ENCODE peak calls at places on chromosomes 16 and 17, in seven cellular contexts. A is midbrain; X is endothelial cell; U is cardiac septum; C is stimulated activated CD4-positive, alpha-beta T cell treated with anti-CD3 and anti-CD28 coated beads, TNF-alpha, amount 100 ng/mL, for 1 hour; E is HCEC 1CT; S is renal cortical epithelial cell. N is an unnamed sample.

GRCh38 chr17:40915199-40915661 is 22.2 kb downstream of the KRT23 start:
- DNase-seq in E (peak), C (no peak), U (no peak), S (peak), X (no peak), A (no peak), N (no peak)

GRCh38 chr16:67940436-67941089 is 3.4 kb downstream of the LCAT start:
- DNase-seq in S (no peak), C (no peak), E (no peak), X (no peak), U (no peak), A (no peak), N (no peak)

GRCh38 chr17:57445051-57445450 is 188.7 kb downstream of the MSI2 start:
- DNase-seq in U (no peak), C (no peak), X (no peak), E (no peak), A (no peak), S (no peak), N (no peak)

GRCh38 chr16:48622456-48623303 is 12.7 kb upstream of the N4BP1 start:
- DNase-seq in A (no peak), C (no peak), X (no peak), E (no peak), U (no peak), S (no peak), N (no peak)

GRCh38 chr17:58186591-58186990 is 5.9 kb upstream of the EPX start:
- DNase-seq in X (no peak), U (no peak), S (no peak), A (no peak), E (no peak), C (no peak), N (no peak)

GRCh38 chr17:81418710-81419332 is 23.6 kb downstream of the BAHCC1 start:
- DNase-seq in X (no peak), C (no peak), S (peak), U (no peak), A (no peak), E (no peak), N (no peak)

GRCh38 chr17:82213251-82214011 is 789 bp upstream of the CCDC57 start:
- DNase-seq in E (peak), A (peak), U (no peak), C (no peak), S (peak), X (no peak), N (no peak)

GRCh38 chr17:76199466-76199865 is 40.8 kb downstream of the RNF157 start:
- DNase-seq in A (no peak), U (no peak), S (no peak), E (no peak), X (no peak), C (peak), N (no peak)

GRCh38 chr16:12229759-12230594 is 253.4 kb downstream of the SNX29 start:
- DNase-seq in C (no peak), U (no peak), X (no peak), A (no peak), E (peak), S (no peak), N (peak)

GRCh38 chr16:47511882-47512281 is 50.8 kb downstream of the PHKB start:
- DNase-seq in C (no peak), S (no peak), U (no peak), E (no peak), X (no peak), A (no peak), N (no peak)

GRCh38 chr16:30941600-30942420 is 7.1 kb upstream of the ORAI3 start:
- DNase-seq in C (no peak), U (peak), E (peak), A (peak), S (peak), X (peak), N (peak)

GRCh38 chr16:31700530-31701388 is 172.8 kb upstream of the ZNF267 start:
- DNase-seq in E (peak), S (peak), U (peak), X (peak), C (peak), A (peak), N (no peak)

GRCh38 chr17:40307691-40308289 is 1.2 kb upstream of the RARA start:
- DNase-seq in E (no peak), S (no peak), A (no peak), X (no peak), C (no peak), U (peak), N (no peak)

GRCh38 chr17:75036643-75037268 is 10.0 kb downstream of the ATP5PD start:
- DNase-seq in X (no peak), S (no peak), E (peak), C (peak), A (peak), U (peak), N (peak)

GRCh38 chr16:85227262-85227923 is 115.1 kb upstream of the CIBAR2 start:
- DNase-seq in U (no peak), C (no peak), S (peak), A (no peak), X (no peak), E (no peak), N (no peak)

GRCh38 chr17:48995332-48995870 is 1.8 kb upstream of the IGF2BP1 start:
- DNase-seq in C (no peak), S (no peak), U (no peak), E (no peak), X (peak), A (no peak), N (no peak)

GRCh38 chr16:85400305-85401205 is 212.6 kb upstream of the GSE1 start:
- DNase-seq in U (peak), C (no peak), E (no peak), X (no peak), A (no peak), S (no peak), N (no peak)

GRCh38 chr17:37417852-37418251 is 11.2 kb downstream of the TADA2A start:
- DNase-seq in S (peak), A (no peak), C (no peak), E (peak), U (no peak), X (no peak), N (no peak)

GRCh38 chr17:40352779-40353394 is 11.7 kb downstream of the GJD3 start:
- DNase-seq in X (no peak), E (no peak), S (no peak), C (no peak), A (no peak), U (no peak), N (no peak)

GRCh38 chr17:58317421-58318064 is 11.1 kb downstream of the TSPOAP1 start:
- DNase-seq in E (peak), C (peak), U (peak), X (peak), A (no peak), S (peak), N (peak)

GRCh38 chr17:77802811-77803220 is 155.7 kb upstream of the TNRC6C start:
- DNase-seq in U (peak), A (peak), E (no peak), X (peak), C (no peak), S (peak), N (no peak)

GRCh38 chr17:78617371-78618061 is 40.3 kb upstream of the DNAH17 start:
- DNase-seq in U (no peak), A (no peak), X (no peak), E (no peak), C (no peak), S (no peak), N (no peak)

GRCh38 chr16:89931964-89932363 is 8.8 kb downstream of the TUBB3 start:
- DNase-seq in A (no peak), X (no peak), S (no peak), U (no peak), C (no peak), E (no peak), N (no peak)

N was measured in NCI-H2029.